ENCODE peak calls at places on chromosomes 6 and 20, in four cellular contexts. O is osteoblast, X is heart left ventricle, G is cardiac fibroblast. H is an unnamed sample.

GRCh38 chr20:53940883-53941546 is 129.4 kb downstream of the BCAS1 start:
- DNase-seq in O (peak), X (no peak), G (peak), H (no peak)

GRCh38 chr6:9612489-9612888 is 802.4 kb downstream of the TFAP2A start:
- DNase-seq in O (peak), X (no peak), G (no peak), H (peak)

GRCh38 chr6:16683524-16684194 is 77.6 kb downstream of the ATXN1 start:
- DNase-seq in O (no peak), X (no peak), G (peak), H (peak)

GRCh38 chr20:17541996-17542395 is 10.8 kb upstream of the BFSP1 start:
- DNase-seq in O (no peak), X (no peak), G (peak), H (no peak)

GRCh38 chr6:157997893-157998608 is 16.4 kb downstream of the SYNJ2 start:
- DNase-seq in O (no peak), X (no peak), G (no peak), H (no peak)

GRCh38 chr6:35396991-35397390 is 54.6 kb downstream of the PPARD start:
- DNase-seq in O (no peak), X (no peak), G (no peak), H (peak)

GRCh38 chr6:113102761-113103160 is 754.4 kb upstream of the MARCKS start:
- DNase-seq in O (no peak), X (no peak), G (peak), H (peak)

GRCh38 chr20:32536861-32537656 is 48.1 kb downstream of the NOL4L start:
- DNase-seq in O (no peak), X (no peak), G (no peak), H (peak)

GRCh38 chr6:136069119-136069518 is 181.0 kb downstream of the MTFR2 start:
- DNase-seq in O (peak), X (no peak), G (peak), H (no peak)

GRCh38 chr20:38723069-38723981 is 961 bp upstream of the SLC32A1 start:
- DNase-seq in O (peak), X (no peak), G (no peak), H (peak)

GRCh38 chr6:34656378-34657036 is 40.1 kb downstream of the ILRUN start:
- DNase-seq in O (no peak), X (no peak), G (peak), H (peak)

GRCh38 chr20:32585011-32585518 is at the start of gene NOL4L:
- DNase-seq in O (peak), X (no peak), G (peak), H (peak)

GRCh38 chr6:167575201-167575696 is 250.4 kb downstream of the TTLL2 start:
- DNase-seq in O (no peak), X (no peak), G (peak), H (no peak)

GRCh38 chr6:15297895-15298590 is 52.2 kb downstream of the JARID2 start:
- DNase-seq in O (no peak), X (no peak), G (peak), H (peak)

GRCh38 chr20:45911486-45912343 is at the start of gene PLTP:
- DNase-seq in O (peak), X (peak), G (peak), H (peak)

GRCh38 chr6:15355683-15356099 is 109.8 kb downstream of the JARID2 start:
- DNase-seq in O (no peak), X (no peak), G (no peak), H (no peak)

GRCh38 chr20:44642203-44643153 is 9.0 kb downstream of the ADA start:
- DNase-seq in O (peak), X (peak), G (peak), H (peak)

GRCh38 chr6:143180860-143181259 is 120.2 kb downstream of the AIG1 start:
- DNase-seq in O (peak), X (no peak), G (no peak), H (no peak)

GRCh38 chr20:50338479-50339195 is 148.0 kb downstream of the CEBPB start:
- DNase-seq in O (no peak), X (no peak), G (peak), H (peak)

GRCh38 chr6:53347250-53347920 is 1.4 kb downstream of the ELOVL5 start:
- DNase-seq in O (no peak), X (no peak), G (peak), H (peak)

GRCh38 chr6:136403166-136403980 is 113.7 kb upstream of the BCLAF1 start:
- DNase-seq in O (peak), X (no peak), G (peak), H (peak)

GRCh38 chr6:133184798-133185380 is 56.3 kb upstream of the EYA4 start:
- DNase-seq in O (no peak), X (no peak), G (peak), H (peak)

GRCh38 chr20:21663465-21663864 is 42.0 kb upstream of the PAX1 start:
- DNase-seq in O (no peak), X (no peak), G (no peak), H (no peak)

GRCh38 chr6:104896914-104897313 is 37.2 kb upstream of the HACE1 start:
- DNase-seq in O (no peak), X (no peak), G (no peak), H (no peak)
- TF ChIP-seq CTCF in O (peak), X (peak), G (peak), H (no peak)

GRCh38 chr6:121963826-121964225 is 435.6 kb upstream of the HSF2 start:
- DNase-seq in O (no peak), X (no peak), G (no peak), H (no peak)

GRCh38 chr6:121956782-121957181 is 442.7 kb upstream of the HSF2 start:
- DNase-seq in O (no peak), X (no peak), G (no peak), H (no peak)

GRCh38 chr6:121961726-121962125 is 437.7 kb upstream of the HSF2 start:
- DNase-seq in O (no peak), X (no peak), G (no peak), H (no peak)

DNA sequence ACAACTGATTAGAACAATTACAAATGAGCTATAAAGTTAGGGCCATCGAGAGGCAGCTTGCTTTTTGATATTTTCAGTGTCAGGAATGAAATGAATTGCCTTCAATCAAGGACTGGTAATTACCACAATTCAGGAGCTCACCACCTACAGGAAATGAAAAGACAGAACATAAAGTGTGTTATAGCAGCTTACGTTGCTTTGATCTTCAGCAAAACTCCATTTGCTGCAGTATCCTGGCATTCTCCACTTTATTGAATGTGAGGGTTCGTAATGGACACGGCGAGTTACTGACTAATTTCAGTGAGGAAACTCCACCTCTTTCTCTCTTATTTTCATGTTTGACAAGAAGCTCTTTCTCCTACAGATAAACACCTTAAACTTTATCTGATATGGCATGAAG is 440.0 kb upstream of the HSF2 start:
- DNase-seq in O (no peak), X (no peak), G (no peak), H (no peak)
- TF ChIP-seq CTCF in O (no peak), X (no peak), G (no peak), H (no peak)

DNA sequence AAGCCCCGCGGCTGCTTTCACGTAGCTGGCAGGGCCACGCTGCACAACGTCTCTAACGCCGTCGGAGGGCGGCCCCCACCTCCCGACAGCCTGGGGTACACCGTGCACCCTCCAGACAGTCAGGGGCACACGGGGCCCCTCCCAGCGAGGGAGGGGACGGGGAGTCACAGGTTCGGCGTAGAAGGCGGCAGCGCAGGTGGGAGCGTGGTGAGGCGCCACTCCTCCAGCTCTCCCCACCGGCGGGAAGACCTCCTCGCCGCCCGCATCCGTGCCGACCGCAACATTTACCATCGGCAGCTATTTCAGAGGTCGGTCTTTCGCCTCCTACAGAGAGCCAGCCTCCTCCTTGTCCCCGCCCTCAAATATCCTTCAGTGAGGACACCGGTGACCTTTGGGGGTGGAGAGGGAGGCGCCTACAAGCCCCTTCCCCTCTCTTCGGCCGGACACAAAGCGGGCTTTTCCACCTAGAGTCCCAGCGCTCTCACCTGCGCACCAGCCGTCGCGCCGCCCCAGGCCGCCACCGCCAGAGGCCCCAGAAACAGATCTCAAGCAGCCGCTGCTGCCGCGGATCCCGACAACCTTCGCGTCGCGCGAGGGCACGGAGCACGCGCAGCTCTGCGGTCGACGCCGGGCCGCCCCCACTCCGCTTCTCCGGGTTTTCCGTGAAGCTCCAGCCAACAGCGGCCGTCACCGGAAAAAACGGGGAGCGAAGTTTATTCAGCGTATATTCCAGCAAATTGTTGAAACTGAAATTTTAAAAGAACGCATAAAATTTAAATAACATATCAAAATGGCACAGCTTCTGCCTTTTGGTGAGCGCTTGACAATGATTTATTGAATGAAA is at the start of gene MKKS:
- DNase-seq in O (peak), X (peak), G (peak), H (peak)
- TF ChIP-seq CTCF in O (no peak), X (no peak), G (no peak), H (no peak)

DNA sequence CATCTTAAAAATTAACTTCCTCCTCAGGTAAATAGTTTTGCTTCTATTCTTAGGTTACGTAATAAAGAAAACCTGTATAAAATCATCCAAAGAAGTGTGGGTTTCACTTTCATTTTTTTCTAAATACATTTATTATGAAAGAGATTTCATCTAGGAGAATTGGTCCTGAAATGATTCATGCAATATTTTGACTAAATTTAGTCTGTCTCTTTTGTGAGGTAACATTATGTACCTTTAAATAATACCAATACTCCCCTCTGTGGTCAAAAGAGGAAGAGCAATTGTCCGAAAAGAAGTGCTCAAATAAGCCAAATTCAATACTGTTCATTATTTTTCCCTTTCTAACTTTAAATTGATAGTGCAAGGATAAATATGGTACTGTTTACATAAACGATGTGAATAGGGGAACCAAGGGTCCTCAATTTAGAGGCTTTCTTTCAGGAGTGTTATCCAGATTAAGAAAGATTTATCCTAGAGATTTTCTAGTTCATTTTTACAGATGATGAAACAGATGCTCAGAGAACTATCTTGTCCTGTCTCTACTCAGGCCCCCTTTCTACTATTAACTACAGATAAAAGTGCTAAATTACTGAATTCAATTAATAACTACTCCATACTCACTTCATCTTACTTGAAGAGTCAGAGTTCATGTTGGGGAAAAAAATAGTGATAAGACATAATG is 26.2 kb downstream of the CYP39A1 start:
- DNase-seq in O (no peak), X (no peak), G (peak), H (peak)
- TF ChIP-seq CTCF in O (peak), X (peak), G (peak), H (peak)

H was measured in NB4.